ENCODE peak calls at places on chromosomes 5 and 9, in six cellular contexts. One of them, this sample, is unnamed.

GRCh38 chr5:55737793-55738192 is at the start of gene DDX4:
- DNase-seq in GM12865: no peak
- DNase-seq in type B pancreatic cell: no peak
- DNase-seq in tibial nerve: no peak
- DNase-seq in RWPE1: no peak
- DNase-seq in Caco-2: no peak
- DNase-seq in this sample: no peak

GRCh38 chr5:101679816-101680215 is 616.3 kb downstream of the SLCO4C1 start:
- DNase-seq in Caco-2: no peak
- DNase-seq in tibial nerve: no peak
- DNase-seq in GM12865: no peak
- DNase-seq in RWPE1: no peak
- DNase-seq in type B pancreatic cell: no peak
- DNase-seq in this sample: no peak

GRCh38 chr5:139690385-139691274 is 42.5 kb downstream of the CXXC5 start:
- DNase-seq in tibial nerve: no peak
- DNase-seq in GM12865: no peak
- DNase-seq in Caco-2: no peak
- DNase-seq in RWPE1: no peak
- DNase-seq in type B pancreatic cell: no peak
- DNase-seq in this sample: no peak

GRCh38 chr5:192970-193831 is 1.9 kb downstream of the LRRC14B start:
- DNase-seq in type B pancreatic cell: no peak
- DNase-seq in GM12865: no peak
- DNase-seq in tibial nerve: no peak
- DNase-seq in RWPE1: no peak
- DNase-seq in Caco-2: no peak
- DNase-seq in this sample: no peak

GRCh38 chr9:87799503-87799902 is 73.6 kb downstream of the CTSL start:
- DNase-seq in tibial nerve: no peak
- DNase-seq in GM12865: no peak
- DNase-seq in type B pancreatic cell: no peak
- DNase-seq in RWPE1: no peak
- DNase-seq in Caco-2: no peak
- DNase-seq in this sample: no peak

GRCh38 chr5:35736280-35736679 is 118.6 kb downstream of the SPEF2 start:
- DNase-seq in GM12865: peak
- DNase-seq in tibial nerve: no peak
- DNase-seq in RWPE1: no peak
- DNase-seq in Caco-2: no peak
- DNase-seq in type B pancreatic cell: no peak
- DNase-seq in this sample: no peak

GRCh38 chr9:129656795-129657390 is 8.6 kb upstream of the PRRX2 start:
- DNase-seq in type B pancreatic cell: no peak
- DNase-seq in tibial nerve: no peak
- DNase-seq in GM12865: no peak
- DNase-seq in RWPE1: peak
- DNase-seq in Caco-2: no peak
- DNase-seq in this sample: no peak

GRCh38 chr5:125409496-125410351 is 663.3 kb upstream of the ZNF608 start:
- DNase-seq in type B pancreatic cell: no peak
- DNase-seq in RWPE1: no peak
- DNase-seq in Caco-2: no peak
- DNase-seq in GM12865: peak
- DNase-seq in tibial nerve: no peak
- DNase-seq in this sample: no peak

GRCh38 chr5:132182366-132183040 is 45.1 kb downstream of the P4HA2 start:
- DNase-seq in tibial nerve: no peak
- DNase-seq in Caco-2: no peak
- DNase-seq in type B pancreatic cell: no peak
- DNase-seq in RWPE1: no peak
- DNase-seq in GM12865: no peak
- DNase-seq in this sample: no peak

GRCh38 chr9:99019523-99020331 is 76.0 kb downstream of the COL15A1 start:
- DNase-seq in GM12865: no peak
- DNase-seq in type B pancreatic cell: no peak
- DNase-seq in RWPE1: peak
- DNase-seq in tibial nerve: no peak
- DNase-seq in Caco-2: no peak
- DNase-seq in this sample: peak

GRCh38 chr5:169013208-169013728 is 287.7 kb downstream of the SLIT3 start:
- DNase-seq in tibial nerve: no peak
- DNase-seq in GM12865: peak
- DNase-seq in Caco-2: no peak
- DNase-seq in RWPE1: no peak
- DNase-seq in type B pancreatic cell: no peak
- DNase-seq in this sample: no peak

GRCh38 chr9:134320195-134320885 is 5.9 kb upstream of the RXRA start:
- DNase-seq in tibial nerve: no peak
- DNase-seq in type B pancreatic cell: no peak
- DNase-seq in GM12865: no peak
- DNase-seq in Caco-2: peak
- DNase-seq in RWPE1: no peak
- DNase-seq in this sample: no peak

GRCh38 chr5:91464886-91465646 is 81.9 kb upstream of the ARRDC3 start:
- DNase-seq in GM12865: no peak
- DNase-seq in type B pancreatic cell: no peak
- DNase-seq in Caco-2: no peak
- DNase-seq in RWPE1: no peak
- DNase-seq in tibial nerve: no peak
- DNase-seq in this sample: no peak

DNA sequence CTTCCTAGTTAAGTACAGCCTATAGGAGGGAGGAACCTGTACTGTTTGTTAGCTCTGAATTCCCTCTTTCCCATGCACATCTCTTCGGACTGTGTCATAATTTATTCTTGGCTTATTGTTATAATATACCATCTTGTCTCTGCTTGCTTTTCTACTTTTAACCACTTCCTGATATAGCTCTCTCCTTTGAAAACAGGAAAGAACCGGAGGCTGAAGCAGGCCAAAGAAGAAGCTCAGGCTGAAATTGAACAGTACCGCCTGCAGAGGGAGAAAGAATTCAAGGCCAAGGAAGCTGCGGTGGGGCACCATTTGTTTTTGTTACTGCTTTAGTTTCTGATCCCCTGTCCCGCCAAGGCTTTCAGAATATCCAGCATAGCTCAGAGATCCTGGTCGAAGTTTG is 4.8 kb downstream of the ATP6V1G1 start:
- DNase-seq in Caco-2: no peak
- DNase-seq in GM12865: peak
- DNase-seq in tibial nerve: no peak
- DNase-seq in type B pancreatic cell: no peak
- DNase-seq in RWPE1: peak
- DNase-seq in this sample: no peak
- TF ChIP-seq CTCF in Caco-2: no peak
- TF ChIP-seq CTCF in GM12865: peak
- TF ChIP-seq CTCF in tibial nerve: no peak
- TF ChIP-seq CTCF in type B pancreatic cell: no peak
- TF ChIP-seq CTCF in RWPE1: no peak
- TF ChIP-seq CTCF in this sample: no peak

GRCh38 chr9:86242012-86242411 is 17.4 kb downstream of the C9orf153 start:
- DNase-seq in RWPE1: no peak
- DNase-seq in type B pancreatic cell: no peak
- DNase-seq in Caco-2: no peak
- DNase-seq in GM12865: no peak
- DNase-seq in tibial nerve: no peak
- DNase-seq in this sample: no peak

GRCh38 chr9:86241216-86241615 is 18.2 kb downstream of the C9orf153 start:
- DNase-seq in Caco-2: no peak
- DNase-seq in RWPE1: no peak
- DNase-seq in type B pancreatic cell: no peak
- DNase-seq in tibial nerve: no peak
- DNase-seq in GM12865: no peak
- DNase-seq in this sample: no peak

GRCh38 chr9:86239053-86239770 is 20.2 kb downstream of the C9orf153 start:
- DNase-seq in tibial nerve: no peak
- DNase-seq in RWPE1: no peak
- DNase-seq in GM12865: no peak
- DNase-seq in type B pancreatic cell: peak
- DNase-seq in Caco-2: no peak
- DNase-seq in this sample: no peak
- TF ChIP-seq CTCF in tibial nerve: no peak
- TF ChIP-seq CTCF in RWPE1: peak
- TF ChIP-seq CTCF in GM12865: no peak
- TF ChIP-seq CTCF in type B pancreatic cell: peak
- TF ChIP-seq CTCF in Caco-2: no peak
- TF ChIP-seq CTCF in this sample: no peak

GRCh38 chr9:33942471-33943083 is 106.1 kb downstream of the UBAP2 start:
- DNase-seq in RWPE1: peak
- DNase-seq in Caco-2: no peak
- DNase-seq in tibial nerve: no peak
- DNase-seq in GM12865: no peak
- DNase-seq in type B pancreatic cell: no peak
- DNase-seq in this sample: peak
- TF ChIP-seq CTCF in RWPE1: no peak
- TF ChIP-seq CTCF in Caco-2: no peak
- TF ChIP-seq CTCF in tibial nerve: no peak
- TF ChIP-seq CTCF in GM12865: no peak
- TF ChIP-seq CTCF in type B pancreatic cell: no peak
- TF ChIP-seq CTCF in this sample: peak

GRCh38 chr5:159257629-159258283 is 5.3 kb upstream of the UBLCP1 start:
- DNase-seq in tibial nerve: no peak
- DNase-seq in type B pancreatic cell: no peak
- DNase-seq in Caco-2: peak
- DNase-seq in RWPE1: no peak
- DNase-seq in GM12865: no peak
- DNase-seq in this sample: no peak
- TF ChIP-seq CTCF in tibial nerve: no peak
- TF ChIP-seq CTCF in type B pancreatic cell: peak
- TF ChIP-seq CTCF in Caco-2: no peak
- TF ChIP-seq CTCF in RWPE1: peak
- TF ChIP-seq CTCF in GM12865: no peak
- TF ChIP-seq CTCF in this sample: no peak

DNA sequence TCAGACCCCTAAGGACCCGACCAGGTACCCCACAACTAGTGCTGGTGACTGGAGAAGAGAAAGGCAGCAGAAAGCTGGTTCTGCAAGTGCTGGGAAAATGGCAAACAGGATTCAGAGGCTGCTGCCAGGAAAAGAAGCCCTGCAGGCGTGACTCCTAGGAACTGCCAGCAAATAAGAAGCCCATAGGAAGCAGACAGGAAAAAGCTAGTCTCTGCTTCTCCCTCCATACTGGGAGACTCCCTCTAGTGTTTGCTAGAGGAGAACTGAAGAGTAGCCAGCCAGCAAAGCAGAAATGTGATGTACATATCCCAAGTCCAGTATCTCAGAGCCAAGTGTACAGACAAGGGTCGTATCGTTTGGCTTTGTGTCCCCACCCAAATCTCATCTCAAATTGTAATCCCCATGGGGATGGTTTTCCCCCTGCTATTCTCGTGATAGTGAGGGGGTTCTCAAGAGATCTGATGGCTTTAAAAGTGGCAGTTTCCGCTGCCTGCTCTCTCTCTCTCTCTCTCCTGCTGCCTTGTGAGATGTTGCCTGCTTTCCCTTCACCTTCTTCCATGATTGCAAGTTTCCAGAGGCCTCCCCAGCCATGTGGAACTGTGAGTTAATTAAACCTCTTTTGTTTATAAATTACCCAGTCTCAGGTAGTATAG is 38.1 kb upstream of the TUSC1 start:
- DNase-seq in Caco-2: peak
- DNase-seq in type B pancreatic cell: no peak
- DNase-seq in GM12865: no peak
- DNase-seq in RWPE1: peak
- DNase-seq in tibial nerve: no peak
- DNase-seq in this sample: peak
- TF ChIP-seq CTCF in Caco-2: peak
- TF ChIP-seq CTCF in type B pancreatic cell: peak
- TF ChIP-seq CTCF in GM12865: no peak
- TF ChIP-seq CTCF in RWPE1: peak
- TF ChIP-seq CTCF in tibial nerve: peak
- TF ChIP-seq CTCF in this sample: peak

GRCh38 chr5:42636946-42637345 is 119.7 kb upstream of the CCDC152 start:
- DNase-seq in RWPE1: no peak
- DNase-seq in Caco-2: no peak
- DNase-seq in tibial nerve: no peak
- DNase-seq in GM12865: no peak
- DNase-seq in type B pancreatic cell: no peak
- DNase-seq in this sample: no peak

GRCh38 chr5:42638972-42639371 is 117.6 kb upstream of the CCDC152 start:
- DNase-seq in RWPE1: no peak
- DNase-seq in type B pancreatic cell: no peak
- DNase-seq in GM12865: no peak
- DNase-seq in Caco-2: no peak
- DNase-seq in tibial nerve: no peak
- DNase-seq in this sample: no peak

GRCh38 chr5:42632501-42632900 is 124.1 kb upstream of the CCDC152 start:
- DNase-seq in RWPE1: no peak
- DNase-seq in Caco-2: no peak
- DNase-seq in type B pancreatic cell: no peak
- DNase-seq in tibial nerve: no peak
- DNase-seq in GM12865: peak
- DNase-seq in this sample: no peak

GRCh38 chr5:42634575-42634974 is 122.0 kb upstream of the CCDC152 start:
- DNase-seq in tibial nerve: no peak
- DNase-seq in RWPE1: no peak
- DNase-seq in GM12865: no peak
- DNase-seq in type B pancreatic cell: no peak
- DNase-seq in Caco-2: no peak
- DNase-seq in this sample: no peak

GRCh38 chr5:42636425-42636824 is 120.2 kb upstream of the CCDC152 start:
- DNase-seq in GM12865: no peak
- DNase-seq in Caco-2: peak
- DNase-seq in RWPE1: no peak
- DNase-seq in type B pancreatic cell: no peak
- DNase-seq in tibial nerve: no peak
- DNase-seq in this sample: no peak
- TF ChIP-seq CTCF in GM12865: no peak
- TF ChIP-seq CTCF in Caco-2: peak
- TF ChIP-seq CTCF in RWPE1: no peak
- TF ChIP-seq CTCF in type B pancreatic cell: peak
- TF ChIP-seq CTCF in tibial nerve: no peak
- TF ChIP-seq CTCF in this sample: peak

GRCh38 chr5:136805466-136805865 is 440.1 kb upstream of the TRPC7 start:
- DNase-seq in GM12865: no peak
- DNase-seq in RWPE1: no peak
- DNase-seq in Caco-2: no peak
- DNase-seq in type B pancreatic cell: no peak
- DNase-seq in tibial nerve: no peak
- DNase-seq in this sample: no peak
- TF ChIP-seq CTCF in GM12865: no peak
- TF ChIP-seq CTCF in RWPE1: peak
- TF ChIP-seq CTCF in Caco-2: peak
- TF ChIP-seq CTCF in type B pancreatic cell: peak
- TF ChIP-seq CTCF in tibial nerve: no peak
- TF ChIP-seq CTCF in this sample: peak

DNA sequence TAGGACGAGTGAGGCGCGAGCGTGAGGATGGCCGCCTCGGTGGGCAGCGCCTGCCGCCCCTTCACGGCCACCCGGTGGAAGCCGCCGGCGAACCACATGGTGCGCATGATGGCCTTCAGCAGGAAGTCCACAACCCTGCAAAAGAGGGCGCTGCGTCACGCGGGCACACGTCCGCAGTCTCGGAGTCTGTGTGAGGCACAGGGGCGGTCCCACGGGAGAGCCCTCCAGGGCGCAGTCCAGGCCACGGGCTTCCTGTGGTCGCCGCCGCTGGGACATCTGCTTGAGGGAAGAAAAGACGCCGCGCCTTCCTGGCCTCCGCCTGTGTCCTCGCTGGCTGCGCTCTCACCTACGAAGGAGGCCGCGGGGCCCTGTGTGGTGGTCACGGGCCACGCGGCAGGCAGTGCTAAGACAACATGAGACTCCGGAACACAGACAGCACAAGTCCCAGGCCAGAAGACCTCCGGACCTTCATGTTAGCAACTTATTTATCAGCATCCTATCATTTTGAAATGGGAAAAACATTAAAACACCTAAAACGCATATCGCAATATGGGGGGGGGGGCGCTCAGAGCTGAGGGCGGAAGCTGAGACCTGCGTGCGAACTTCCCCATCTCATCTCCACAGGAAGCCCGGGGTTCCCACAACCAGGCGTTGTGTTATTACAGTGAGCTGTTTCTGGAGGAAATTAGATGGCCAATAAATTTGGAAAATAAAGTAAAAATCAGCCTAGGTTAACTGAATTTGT is 28.8 kb downstream of the LPCAT1 start:
- DNase-seq in RWPE1: no peak
- DNase-seq in type B pancreatic cell: no peak
- DNase-seq in tibial nerve: no peak
- DNase-seq in Caco-2: no peak
- DNase-seq in GM12865: peak
- DNase-seq in this sample: no peak
- TF ChIP-seq CTCF in RWPE1: no peak
- TF ChIP-seq CTCF in type B pancreatic cell: no peak
- TF ChIP-seq CTCF in tibial nerve: no peak
- TF ChIP-seq CTCF in Caco-2: no peak
- TF ChIP-seq CTCF in GM12865: peak
- TF ChIP-seq CTCF in this sample: no peak